ENCODE peak calls at places on chromosomes 5 and 9, in seven cellular contexts. E is retina, G is HTR-8/SVneo, Z is A172, K is RWPE1, P is AG09319, S is NCI-H1092 treated with DMSO at 0.1 percent for 48 hours. C is an unnamed sample.

GRCh38 chr9:137304383-137305059 is 2.5 kb upstream of the NRARP start:
- DNase-seq in E (peak), G (no peak), Z (no peak), K (no peak), P (no peak), S (no peak), C (peak)

GRCh38 chr9:101977614-101978210 is 239.3 kb upstream of the GRIN3A start:
- DNase-seq in E (no peak), G (peak), Z (peak), K (peak), P (no peak), S (peak), C (no peak)

GRCh38 chr5:94618029-94618492 is 343 bp downstream of the KIAA0825 start:
- DNase-seq in E (no peak), G (peak), Z (peak), K (peak), P (no peak), S (peak), C (peak)

GRCh38 chr9:134178781-134179551 is 14.6 kb upstream of the RNU6ATAC start:
- DNase-seq in E (peak), G (no peak), Z (peak), K (no peak), P (no peak), S (no peak), C (peak)

GRCh38 chr5:50889790-50890189 is 223.4 kb downstream of the PARP8 start:
- DNase-seq in E (no peak), G (no peak), Z (no peak), K (no peak), P (no peak), S (peak), C (no peak)

GRCh38 chr5:140182803-140183367 is 7.9 kb downstream of the CYSTM1 start:
- DNase-seq in E (peak), G (no peak), Z (peak), K (no peak), P (peak), S (peak), C (no peak)

GRCh38 chr5:126995689-126996088 is 34.7 kb downstream of the MARCHF3 start:
- DNase-seq in E (no peak), G (no peak), Z (no peak), K (no peak), P (no peak), S (no peak), C (no peak)

GRCh38 chr5:150135557-150135956 is 20.1 kb downstream of the PDGFRB start:
- DNase-seq in E (no peak), G (no peak), Z (no peak), K (no peak), P (no peak), S (no peak), C (no peak)

GRCh38 chr9:99385814-99386279 is 163.8 kb downstream of the SEC61B start:
- DNase-seq in E (no peak), G (no peak), Z (peak), K (peak), P (peak), S (no peak), C (no peak)

GRCh38 chr5:110865400-110866094 is 126.7 kb downstream of the SLC25A46 start:
- DNase-seq in E (no peak), G (no peak), Z (peak), K (peak), P (no peak), S (no peak), C (peak)

GRCh38 chr5:82347213-82347947 is 69.2 kb upstream of the RPS23 start:
- DNase-seq in E (peak), G (no peak), Z (no peak), K (no peak), P (peak), S (no peak), C (no peak)